ENCODE peak calls at places on chromosomes 16 and 17, in ten cellular contexts. F is renal cortical epithelial cell; R is cardiac muscle cell; U is activated naive CD8-positive, alpha-beta T cell treated with anti-CD3 and anti-CD28 coated beads, Interleukin-2, amount 10 ng/mL, durations not matched to agents 7 days and 5 days; H is T-helper 2 cell; Y is KBM-7; X is NCI-H748 treated with DMSO at 0.1 percent for 48 hours; T is putamen; Z is nephron progenitor cell; N is NCI-H1105. V is an unnamed sample.

GRCh38 chr17:2595200-2595599 is 1.7 kb downstream of the PAFAH1B1 start:
- DNase-seq in F (no peak), R (no peak), U (no peak), H (no peak), Y (no peak), X (peak), T (no peak), Z (no peak), N (no peak), V (no peak)

GRCh38 chr17:55463600-55463999 is 42.0 kb upstream of the MMD start:
- DNase-seq in F (no peak), R (no peak), U (no peak), H (no peak), Y (no peak), X (no peak), T (no peak), Z (no peak), N (no peak), V (no peak)

GRCh38 chr17:41917957-41918391 is 777 bp downstream of the ACLY start:
- DNase-seq in F (no peak), R (peak), U (peak), H (peak), Y (peak), X (peak), T (peak), Z (peak), N (peak), V (no peak)

GRCh38 chr16:84821728-84822676 is 2.2 kb downstream of the CRISPLD2 start:
- DNase-seq in F (no peak), R (peak), U (no peak), H (no peak), Y (no peak), X (no peak), T (no peak), Z (no peak), N (no peak), V (no peak)

GRCh38 chr17:35537569-35538209 is at the start of gene SLFN12L:
- DNase-seq in F (no peak), R (no peak), U (no peak), H (no peak), Y (peak), X (no peak), T (no peak), Z (no peak), N (no peak), V (no peak)

GRCh38 chr17:40190197-40191021 is 13.1 kb downstream of the RAPGEFL1 start:
- DNase-seq in F (no peak), R (no peak), U (no peak), H (peak), Y (no peak), X (peak), T (no peak), Z (peak), N (peak), V (no peak)

GRCh38 chr16:3054965-3055733 is 8.8 kb downstream of the MMP25 start:
- DNase-seq in F (no peak), R (no peak), U (peak), H (no peak), Y (peak), X (no peak), T (no peak), Z (no peak), N (no peak), V (no peak)

GRCh38 chr17:80948091-80948960 is 43.3 kb upstream of the CHMP6 start:
- DNase-seq in F (no peak), R (no peak), U (no peak), H (no peak), Y (no peak), X (no peak), T (no peak), Z (no peak), N (no peak), V (no peak)

GRCh38 chr16:19119564-19119963 is 5.8 kb downstream of the ITPRIPL2 start:
- DNase-seq in F (peak), R (peak), U (no peak), H (no peak), Y (no peak), X (no peak), T (no peak), Z (no peak), N (no peak), V (peak)

GRCh38 chr17:40099627-40100418 is 566 bp downstream of the NR1D1 start:
- DNase-seq in F (no peak), R (no peak), U (no peak), H (no peak), Y (no peak), X (no peak), T (no peak), Z (peak), N (no peak), V (no peak)

GRCh38 chr17:70464995-70465394 is 295.7 kb downstream of the KCNJ2 start:
- DNase-seq in F (no peak), R (no peak), U (no peak), H (no peak), Y (no peak), X (no peak), T (no peak), Z (no peak), N (no peak), V (no peak)

GRCh38 chr17:42135664-42136653 is 13.4 kb downstream of the HSPB9 start:
- DNase-seq in F (peak), R (peak), U (no peak), H (no peak), Y (peak), X (peak), T (no peak), Z (no peak), N (no peak), V (no peak)

GRCh38 chr16:86578056-86578455 is 293 bp upstream of the FOXL1 start:
- DNase-seq in F (no peak), R (no peak), U (no peak), H (no peak), Y (no peak), X (no peak), T (no peak), Z (no peak), N (no peak), V (no peak)

GRCh38 chr17:36936455-36936934 is 780 bp upstream of the LHX1 start:
- DNase-seq in F (no peak), R (no peak), U (peak), H (no peak), Y (peak), X (peak), T (no peak), Z (peak), N (peak), V (no peak)

GRCh38 chr16:50932348-50932916 is 190.5 kb downstream of the CYLD start:
- DNase-seq in F (peak), R (peak), U (no peak), H (no peak), Y (no peak), X (no peak), T (no peak), Z (no peak), N (no peak), V (no peak)

GRCh38 chr17:65374966-65375365 is 186.5 kb downstream of the AXIN2 start:
- DNase-seq in F (no peak), R (no peak), U (no peak), H (no peak), Y (no peak), X (no peak), T (no peak), Z (no peak), N (no peak), V (no peak)

GRCh38 chr16:626174-626765 is 4.5 kb upstream of the WFIKKN1 start:
- DNase-seq in F (no peak), R (no peak), U (no peak), H (no peak), Y (no peak), X (no peak), T (no peak), Z (no peak), N (no peak), V (no peak)

GRCh38 chr17:71511266-71511995 is 609.4 kb upstream of the SOX9 start:
- DNase-seq in F (no peak), R (no peak), U (no peak), H (no peak), Y (no peak), X (no peak), T (no peak), Z (no peak), N (no peak), V (no peak)

GRCh38 chr16:50297301-50298074 is 31.1 kb downstream of the ADCY7 start:
- DNase-seq in F (no peak), R (no peak), U (peak), H (no peak), Y (no peak), X (no peak), T (no peak), Z (no peak), N (no peak), V (no peak)

GRCh38 chr17:74276561-74277009 is 2.6 kb downstream of the DNAI2 start:
- DNase-seq in F (no peak), R (peak), U (no peak), H (no peak), Y (peak), X (no peak), T (peak), Z (no peak), N (no peak), V (no peak)

GRCh38 chr17:67221062-67221998 is 23.7 kb downstream of the HELZ start:
- DNase-seq in F (peak), R (peak), U (no peak), H (no peak), Y (no peak), X (no peak), T (no peak), Z (peak), N (peak), V (no peak)

GRCh38 chr17:5826384-5826783 is 242.1 kb upstream of the NLRP1 start:
- DNase-seq in F (peak), R (no peak), U (no peak), H (no peak), Y (no peak), X (no peak), T (no peak), Z (no peak), N (no peak), V (no peak)

GRCh38 chr16:80824623-80825364 is 20.4 kb upstream of the CDYL2 start:
- DNase-seq in F (peak), R (peak), U (no peak), H (no peak), Y (peak), X (peak), T (no peak), Z (peak), N (no peak), V (no peak)

GRCh38 chr17:61354895-61355294 is 44.7 kb upstream of the TBX2 start:
- DNase-seq in F (no peak), R (no peak), U (no peak), H (no peak), Y (no peak), X (no peak), T (no peak), Z (no peak), N (no peak), V (no peak)